ENCODE peak calls at places on chromosomes 16 and 17, in eight cellular contexts. One of them, this sample, is unnamed.
A peak's percentile ranks its signal among the peaks of the same experiment; 100 is the strongest.

GRCh38 chr17:78315355-78316114 is 44.3 kb downstream of the SOCS3 start:
- DNase-seq in DND-41: no peak
- DNase-seq in CD8-positive, alpha-beta T cell: peak; percentile 60
- DNase-seq in PC-3: peak; percentile 99
- DNase-seq in mucosa of descending colon: peak; percentile 81
- DNase-seq in breast epithelium: peak; percentile 39
- DNase-seq in endothelial cell: no peak
- DNase-seq in fibroblast of mammary gland: peak; percentile 97
- DNase-seq in this sample: peak; percentile 82

GRCh38 chr16:66653581-66654350 is 42.8 kb downstream of the CMTM4 start:
- DNase-seq in endothelial cell: no peak
- DNase-seq in CD8-positive, alpha-beta T cell: no peak
- DNase-seq in mucosa of descending colon: no peak
- DNase-seq in DND-41: no peak
- DNase-seq in fibroblast of mammary gland: peak; percentile 59
- DNase-seq in PC-3: no peak
- DNase-seq in breast epithelium: no peak
- DNase-seq in this sample: no peak

GRCh38 chr17:32100971-32101631 is 41.2 kb upstream of the RHOT1 start:
- DNase-seq in CD8-positive, alpha-beta T cell: no peak
- DNase-seq in endothelial cell: no peak
- DNase-seq in fibroblast of mammary gland: no peak
- DNase-seq in breast epithelium: no peak
- DNase-seq in mucosa of descending colon: peak; percentile 78
- DNase-seq in DND-41: no peak
- DNase-seq in PC-3: peak; percentile 26
- DNase-seq in this sample: no peak

GRCh38 chr17:27586203-27586701 is 44.7 kb upstream of the LGALS9 start:
- DNase-seq in CD8-positive, alpha-beta T cell: no peak
- DNase-seq in breast epithelium: no peak
- DNase-seq in DND-41: no peak
- DNase-seq in endothelial cell: no peak
- DNase-seq in fibroblast of mammary gland: peak; percentile 56
- DNase-seq in mucosa of descending colon: no peak
- DNase-seq in PC-3: no peak
- DNase-seq in this sample: no peak

GRCh38 chr17:80927791-80928216 is 63.8 kb upstream of the CHMP6 start:
- DNase-seq in PC-3: no peak
- DNase-seq in fibroblast of mammary gland: no peak
- DNase-seq in breast epithelium: no peak
- DNase-seq in mucosa of descending colon: no peak
- DNase-seq in endothelial cell: peak; percentile 22
- DNase-seq in CD8-positive, alpha-beta T cell: no peak
- DNase-seq in DND-41: no peak
- DNase-seq in this sample: no peak

GRCh38 chr16:49625311-49626035 is 230.4 kb downstream of the ZNF423 start:
- DNase-seq in endothelial cell: no peak
- DNase-seq in PC-3: no peak
- DNase-seq in fibroblast of mammary gland: no peak
- DNase-seq in CD8-positive, alpha-beta T cell: no peak
- DNase-seq in mucosa of descending colon: no peak
- DNase-seq in breast epithelium: no peak
- DNase-seq in DND-41: no peak
- DNase-seq in this sample: no peak

GRCh38 chr17:3222505-3222904 is 15.0 kb downstream of the OR1A1 start:
- DNase-seq in CD8-positive, alpha-beta T cell: no peak
- DNase-seq in mucosa of descending colon: no peak
- DNase-seq in DND-41: no peak
- DNase-seq in endothelial cell: no peak
- DNase-seq in fibroblast of mammary gland: no peak
- DNase-seq in breast epithelium: no peak
- DNase-seq in PC-3: no peak
- DNase-seq in this sample: no peak

GRCh38 chr17:6297960-6298359 is 137.0 kb downstream of the AIPL1 start:
- DNase-seq in breast epithelium: no peak
- DNase-seq in mucosa of descending colon: no peak
- DNase-seq in DND-41: no peak
- DNase-seq in PC-3: no peak
- DNase-seq in CD8-positive, alpha-beta T cell: no peak
- DNase-seq in endothelial cell: no peak
- DNase-seq in fibroblast of mammary gland: no peak
- DNase-seq in this sample: no peak

GRCh38 chr16:10256855-10257641 is 74.8 kb upstream of the GRIN2A start:
- DNase-seq in breast epithelium: no peak
- DNase-seq in DND-41: peak; percentile 47
- DNase-seq in endothelial cell: peak; percentile 33
- DNase-seq in PC-3: peak; percentile 8
- DNase-seq in fibroblast of mammary gland: peak; percentile 20
- DNase-seq in mucosa of descending colon: peak; percentile 13
- DNase-seq in CD8-positive, alpha-beta T cell: peak; percentile 46
- DNase-seq in this sample: no peak

GRCh38 chr17:45895304-45895968 is 1.1 kb downstream of the MAPT start:
- DNase-seq in PC-3: peak; percentile 31
- DNase-seq in endothelial cell: no peak
- DNase-seq in breast epithelium: no peak
- DNase-seq in DND-41: no peak
- DNase-seq in mucosa of descending colon: no peak
- DNase-seq in CD8-positive, alpha-beta T cell: no peak
- DNase-seq in fibroblast of mammary gland: no peak
- DNase-seq in this sample: no peak

GRCh38 chr17:50048988-50049387 is 6.9 kb upstream of the ITGA3 start:
- DNase-seq in DND-41: no peak
- DNase-seq in fibroblast of mammary gland: no peak
- DNase-seq in mucosa of descending colon: no peak
- DNase-seq in PC-3: no peak
- DNase-seq in endothelial cell: no peak
- DNase-seq in CD8-positive, alpha-beta T cell: no peak
- DNase-seq in breast epithelium: no peak
- DNase-seq in this sample: no peak

GRCh38 chr16:4623593-4623992 is 1.0 kb upstream of the MGRN1 start:
- DNase-seq in mucosa of descending colon: no peak
- DNase-seq in breast epithelium: no peak
- DNase-seq in fibroblast of mammary gland: no peak
- DNase-seq in endothelial cell: no peak
- DNase-seq in PC-3: no peak
- DNase-seq in DND-41: no peak
- DNase-seq in CD8-positive, alpha-beta T cell: no peak
- DNase-seq in this sample: no peak

GRCh38 chr17:2028737-2029136 is 1.2 kb upstream of the DPH1 start:
- DNase-seq in mucosa of descending colon: no peak
- DNase-seq in fibroblast of mammary gland: no peak
- DNase-seq in breast epithelium: no peak
- DNase-seq in endothelial cell: no peak
- DNase-seq in DND-41: no peak
- DNase-seq in CD8-positive, alpha-beta T cell: no peak
- DNase-seq in PC-3: no peak
- DNase-seq in this sample: no peak

GRCh38 chr17:2033128-2033527 is 3.2 kb downstream of the DPH1 start:
- DNase-seq in CD8-positive, alpha-beta T cell: no peak
- DNase-seq in fibroblast of mammary gland: no peak
- DNase-seq in endothelial cell: no peak
- DNase-seq in mucosa of descending colon: no peak
- DNase-seq in PC-3: no peak
- DNase-seq in DND-41: no peak
- DNase-seq in breast epithelium: no peak
- DNase-seq in this sample: no peak

GRCh38 chr17:2029911-2030778 is at the start of gene DPH1:
- DNase-seq in fibroblast of mammary gland: peak; percentile 84
- DNase-seq in DND-41: peak; percentile 87
- DNase-seq in PC-3: peak; percentile 91
- DNase-seq in mucosa of descending colon: peak; percentile 93
- DNase-seq in breast epithelium: peak; percentile 74
- DNase-seq in CD8-positive, alpha-beta T cell: peak; percentile 86
- DNase-seq in endothelial cell: peak; percentile 84
- DNase-seq in this sample: peak; percentile 90

GRCh38 chr17:2028234-2028614 is 1.7 kb upstream of the DPH1 start:
- DNase-seq in DND-41: no peak
- DNase-seq in breast epithelium: no peak
- DNase-seq in CD8-positive, alpha-beta T cell: no peak
- DNase-seq in PC-3: no peak
- DNase-seq in fibroblast of mammary gland: no peak
- DNase-seq in mucosa of descending colon: no peak
- DNase-seq in endothelial cell: no peak
- DNase-seq in this sample: no peak

DNA sequence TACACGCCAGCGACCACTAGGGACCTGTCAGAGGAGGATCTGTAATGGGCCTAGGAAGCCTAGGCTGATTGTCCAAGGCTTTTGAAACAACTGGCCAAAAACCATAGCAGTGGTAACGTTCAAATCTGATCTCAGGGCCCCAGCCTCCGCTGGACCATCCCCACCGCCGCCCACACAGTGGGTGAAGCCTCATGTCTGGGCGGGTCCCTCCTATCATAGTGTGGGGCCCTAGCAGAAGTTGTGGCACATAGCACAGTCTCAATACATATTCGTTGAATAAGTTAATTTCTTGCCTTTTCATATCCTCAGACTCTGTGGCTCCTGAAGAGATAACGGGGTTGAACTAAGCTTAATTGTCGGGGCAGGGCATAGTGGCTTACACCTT is 818 bp downstream of the DPH1 start:
- DNase-seq in breast epithelium: no peak
- DNase-seq in fibroblast of mammary gland: peak; percentile 91
- DNase-seq in endothelial cell: peak; percentile 60
- DNase-seq in CD8-positive, alpha-beta T cell: peak; percentile 53
- DNase-seq in mucosa of descending colon: no peak
- DNase-seq in PC-3: no peak
- DNase-seq in DND-41: no peak
- DNase-seq in this sample: no peak
- TF ChIP-seq CTCF in breast epithelium: peak; percentile 31
- TF ChIP-seq CTCF in fibroblast of mammary gland: peak; percentile 66
- TF ChIP-seq CTCF in endothelial cell: no peak
- TF ChIP-seq CTCF in CD8-positive, alpha-beta T cell: peak; percentile 24
- TF ChIP-seq CTCF in mucosa of descending colon: peak; percentile 28
- TF ChIP-seq CTCF in PC-3: peak; percentile 55
- TF ChIP-seq CTCF in DND-41: peak; percentile 72
- TF ChIP-seq CTCF in this sample: peak; percentile 13

GRCh38 chr16:50858877-50859627 is 117.2 kb downstream of the CYLD start:
- DNase-seq in mucosa of descending colon: no peak
- DNase-seq in breast epithelium: no peak
- DNase-seq in fibroblast of mammary gland: no peak
- DNase-seq in CD8-positive, alpha-beta T cell: no peak
- DNase-seq in endothelial cell: no peak
- DNase-seq in DND-41: no peak
- DNase-seq in PC-3: no peak
- DNase-seq in this sample: no peak

GRCh38 chr16:50859628-50860360 is 117.9 kb downstream of the CYLD start:
- DNase-seq in DND-41: no peak
- DNase-seq in fibroblast of mammary gland: no peak
- DNase-seq in mucosa of descending colon: peak; percentile 20
- DNase-seq in CD8-positive, alpha-beta T cell: no peak
- DNase-seq in PC-3: no peak
- DNase-seq in breast epithelium: no peak
- DNase-seq in endothelial cell: no peak
- DNase-seq in this sample: peak; percentile 25

GRCh38 chr16:50856991-50857390 is 115.1 kb downstream of the CYLD start:
- DNase-seq in fibroblast of mammary gland: no peak
- DNase-seq in DND-41: no peak
- DNase-seq in mucosa of descending colon: no peak
- DNase-seq in CD8-positive, alpha-beta T cell: no peak
- DNase-seq in breast epithelium: no peak
- DNase-seq in endothelial cell: no peak
- DNase-seq in PC-3: no peak
- DNase-seq in this sample: peak; percentile 22

GRCh38 chr16:50857881-50858280 is 116.0 kb downstream of the CYLD start:
- DNase-seq in CD8-positive, alpha-beta T cell: no peak
- DNase-seq in endothelial cell: no peak
- DNase-seq in DND-41: no peak
- DNase-seq in mucosa of descending colon: no peak
- DNase-seq in breast epithelium: no peak
- DNase-seq in PC-3: no peak
- DNase-seq in fibroblast of mammary gland: no peak
- DNase-seq in this sample: peak; percentile 11

GRCh38 chr16:50858376-50858775 is 116.5 kb downstream of the CYLD start:
- DNase-seq in endothelial cell: no peak
- DNase-seq in fibroblast of mammary gland: no peak
- DNase-seq in DND-41: no peak
- DNase-seq in mucosa of descending colon: no peak
- DNase-seq in breast epithelium: no peak
- DNase-seq in PC-3: no peak
- DNase-seq in CD8-positive, alpha-beta T cell: no peak
- DNase-seq in this sample: peak; percentile 24
- TF ChIP-seq CTCF in endothelial cell: no peak
- TF ChIP-seq CTCF in fibroblast of mammary gland: no peak
- TF ChIP-seq CTCF in DND-41: no peak
- TF ChIP-seq CTCF in mucosa of descending colon: no peak
- TF ChIP-seq CTCF in breast epithelium: no peak
- TF ChIP-seq CTCF in PC-3: no peak
- TF ChIP-seq CTCF in CD8-positive, alpha-beta T cell: no peak
- TF ChIP-seq CTCF in this sample: no peak

GRCh38 chr17:74695629-74696028 is 17.1 kb downstream of the CD300LF start:
- DNase-seq in CD8-positive, alpha-beta T cell: no peak
- DNase-seq in DND-41: no peak
- DNase-seq in mucosa of descending colon: no peak
- DNase-seq in endothelial cell: no peak
- DNase-seq in PC-3: no peak
- DNase-seq in breast epithelium: no peak
- DNase-seq in fibroblast of mammary gland: no peak
- DNase-seq in this sample: no peak
- TF ChIP-seq CTCF in CD8-positive, alpha-beta T cell: no peak
- TF ChIP-seq CTCF in DND-41: no peak
- TF ChIP-seq CTCF in mucosa of descending colon: no peak
- TF ChIP-seq CTCF in endothelial cell: no peak
- TF ChIP-seq CTCF in PC-3: no peak
- TF ChIP-seq CTCF in breast epithelium: no peak
- TF ChIP-seq CTCF in fibroblast of mammary gland: no peak
- TF ChIP-seq CTCF in this sample: no peak

DNA sequence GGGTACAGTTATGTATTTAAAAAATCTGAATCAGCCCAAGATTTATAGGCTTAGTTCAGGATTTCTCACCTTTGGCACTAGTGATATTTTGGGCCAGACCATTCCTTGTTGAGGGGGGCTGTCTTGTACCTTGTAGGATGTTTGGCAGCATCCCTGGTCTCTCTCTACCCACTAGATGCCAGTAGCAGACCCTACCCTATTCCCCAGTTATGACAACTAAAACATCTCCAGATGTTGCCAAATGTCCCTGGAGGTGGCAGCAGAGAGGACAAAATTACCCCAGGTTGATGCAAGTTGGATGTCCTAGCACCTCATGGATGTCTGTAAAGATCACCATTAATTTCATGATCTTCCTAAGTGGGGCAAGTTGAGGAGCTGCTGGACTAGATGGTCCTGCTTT is 45.8 kb downstream of the SYT17 start:
- DNase-seq in PC-3: no peak
- DNase-seq in fibroblast of mammary gland: no peak
- DNase-seq in CD8-positive, alpha-beta T cell: no peak
- DNase-seq in DND-41: no peak
- DNase-seq in endothelial cell: no peak
- DNase-seq in mucosa of descending colon: no peak
- DNase-seq in breast epithelium: no peak
- DNase-seq in this sample: no peak
- TF ChIP-seq CTCF in PC-3: peak; percentile 32
- TF ChIP-seq CTCF in fibroblast of mammary gland: no peak
- TF ChIP-seq CTCF in CD8-positive, alpha-beta T cell: no peak
- TF ChIP-seq CTCF in DND-41: peak; percentile 32
- TF ChIP-seq CTCF in endothelial cell: no peak
- TF ChIP-seq CTCF in mucosa of descending colon: no peak
- TF ChIP-seq CTCF in breast epithelium: no peak
- TF ChIP-seq CTCF in this sample: no peak

GRCh38 chr16:13898233-13898632 is 21.7 kb upstream of the ERCC4 start:
- DNase-seq in fibroblast of mammary gland: no peak
- DNase-seq in CD8-positive, alpha-beta T cell: no peak
- DNase-seq in mucosa of descending colon: no peak
- DNase-seq in breast epithelium: no peak
- DNase-seq in endothelial cell: no peak
- DNase-seq in PC-3: no peak
- DNase-seq in DND-41: no peak
- DNase-seq in this sample: no peak
- TF ChIP-seq CTCF in fibroblast of mammary gland: no peak
- TF ChIP-seq CTCF in CD8-positive, alpha-beta T cell: no peak
- TF ChIP-seq CTCF in mucosa of descending colon: no peak
- TF ChIP-seq CTCF in breast epithelium: no peak
- TF ChIP-seq CTCF in endothelial cell: no peak
- TF ChIP-seq CTCF in PC-3: no peak
- TF ChIP-seq CTCF in DND-41: no peak
- TF ChIP-seq CTCF in this sample: no peak